ENCODE peak calls at places on chromosomes 13 and 19, in nine cellular contexts. One of them, this sample, is unnamed.
A peak's percentile ranks its signal among the peaks of the same experiment; 100 is the strongest.

GRCh38 chr13:21936674-21937073 is 265.8 kb downstream of the FGF9 start:
- DNase-seq in HFFc6: no peak
- DNase-seq in left lung: no peak
- DNase-seq in body of pancreas: no peak
- DNase-seq in cardiac muscle cell: no peak
- DNase-seq in CD4-positive, alpha-beta T cell: no peak
- DNase-seq in COR-L47: no peak
- DNase-seq in fibroblast of the conjunctiva: no peak
- DNase-seq in psoas muscle: no peak
- DNase-seq in this sample: no peak

GRCh38 chr13:20654156-20654555 is 49.3 kb upstream of the IL17D start:
- DNase-seq in left lung: no peak
- DNase-seq in COR-L47: no peak
- DNase-seq in cardiac muscle cell: no peak
- DNase-seq in CD4-positive, alpha-beta T cell: no peak
- DNase-seq in body of pancreas: no peak
- DNase-seq in psoas muscle: no peak
- DNase-seq in fibroblast of the conjunctiva: no peak
- DNase-seq in HFFc6: peak; percentile 9
- DNase-seq in this sample: no peak

GRCh38 chr19:36136975-36137686 is 2.7 kb upstream of the CAPNS1 start:
- DNase-seq in cardiac muscle cell: no peak
- DNase-seq in psoas muscle: peak; percentile 72
- DNase-seq in body of pancreas: peak; percentile 93
- DNase-seq in CD4-positive, alpha-beta T cell: no peak
- DNase-seq in left lung: peak; percentile 82
- DNase-seq in COR-L47: peak; percentile 19
- DNase-seq in HFFc6: peak; percentile 58
- DNase-seq in fibroblast of the conjunctiva: peak; percentile 63
- DNase-seq in this sample: no peak

GRCh38 chr19:17893766-17894165 is 22.0 kb downstream of the SLC5A5 start:
- DNase-seq in body of pancreas: no peak
- DNase-seq in CD4-positive, alpha-beta T cell: no peak
- DNase-seq in left lung: no peak
- DNase-seq in cardiac muscle cell: no peak
- DNase-seq in psoas muscle: no peak
- DNase-seq in HFFc6: no peak
- DNase-seq in COR-L47: no peak
- DNase-seq in fibroblast of the conjunctiva: no peak
- DNase-seq in this sample: no peak

GRCh38 chr13:77563110-77563509 is 27.6 kb downstream of the SCEL start:
- DNase-seq in left lung: no peak
- DNase-seq in cardiac muscle cell: peak; percentile 66
- DNase-seq in COR-L47: no peak
- DNase-seq in psoas muscle: no peak
- DNase-seq in body of pancreas: no peak
- DNase-seq in fibroblast of the conjunctiva: no peak
- DNase-seq in CD4-positive, alpha-beta T cell: no peak
- DNase-seq in HFFc6: no peak
- DNase-seq in this sample: no peak

GRCh38 chr13:98374750-98375149 is 197.7 kb upstream of the RNF113B start:
- DNase-seq in CD4-positive, alpha-beta T cell: no peak
- DNase-seq in cardiac muscle cell: no peak
- DNase-seq in fibroblast of the conjunctiva: no peak
- DNase-seq in body of pancreas: no peak
- DNase-seq in COR-L47: no peak
- DNase-seq in left lung: no peak
- DNase-seq in psoas muscle: no peak
- DNase-seq in HFFc6: no peak
- DNase-seq in this sample: no peak

GRCh38 chr13:38821753-38822551 is 135.1 kb downstream of the FREM2 start:
- DNase-seq in COR-L47: no peak
- DNase-seq in HFFc6: no peak
- DNase-seq in psoas muscle: no peak
- DNase-seq in cardiac muscle cell: no peak
- DNase-seq in body of pancreas: no peak
- DNase-seq in fibroblast of the conjunctiva: no peak
- DNase-seq in left lung: no peak
- DNase-seq in CD4-positive, alpha-beta T cell: no peak
- DNase-seq in this sample: no peak

GRCh38 chr13:100596516-100596915 is 7.9 kb upstream of the GGACT start:
- DNase-seq in fibroblast of the conjunctiva: no peak
- DNase-seq in HFFc6: no peak
- DNase-seq in CD4-positive, alpha-beta T cell: no peak
- DNase-seq in left lung: no peak
- DNase-seq in psoas muscle: no peak
- DNase-seq in cardiac muscle cell: no peak
- DNase-seq in COR-L47: no peak
- DNase-seq in body of pancreas: no peak
- DNase-seq in this sample: no peak

GRCh38 chr13:35472308-35473008 is 4.0 kb downstream of the MAB21L1 start:
- DNase-seq in CD4-positive, alpha-beta T cell: no peak
- DNase-seq in fibroblast of the conjunctiva: no peak
- DNase-seq in psoas muscle: peak; percentile 45
- DNase-seq in left lung: peak; percentile 17
- DNase-seq in COR-L47: no peak
- DNase-seq in body of pancreas: no peak
- DNase-seq in HFFc6: no peak
- DNase-seq in cardiac muscle cell: no peak
- DNase-seq in this sample: no peak

GRCh38 chr13:105278797-105279425 is 1256.6 kb downstream of the EFNB2 start:
- DNase-seq in fibroblast of the conjunctiva: no peak
- DNase-seq in cardiac muscle cell: peak; percentile 8
- DNase-seq in body of pancreas: no peak
- DNase-seq in left lung: no peak
- DNase-seq in COR-L47: no peak
- DNase-seq in CD4-positive, alpha-beta T cell: no peak
- DNase-seq in psoas muscle: no peak
- DNase-seq in HFFc6: no peak
- DNase-seq in this sample: no peak

GRCh38 chr13:49635599-49636433 is 7.5 kb downstream of the ARL11 start:
- DNase-seq in COR-L47: no peak
- DNase-seq in psoas muscle: no peak
- DNase-seq in cardiac muscle cell: peak; percentile 36
- DNase-seq in HFFc6: no peak
- DNase-seq in fibroblast of the conjunctiva: peak; percentile 36
- DNase-seq in CD4-positive, alpha-beta T cell: no peak
- DNase-seq in left lung: no peak
- DNase-seq in body of pancreas: no peak
- DNase-seq in this sample: peak; percentile 38

GRCh38 chr19:44812142-44812718 is 3.3 kb downstream of the BCAM start:
- DNase-seq in CD4-positive, alpha-beta T cell: no peak
- DNase-seq in COR-L47: no peak
- DNase-seq in body of pancreas: no peak
- DNase-seq in HFFc6: no peak
- DNase-seq in psoas muscle: no peak
- DNase-seq in cardiac muscle cell: no peak
- DNase-seq in fibroblast of the conjunctiva: no peak
- DNase-seq in left lung: no peak
- DNase-seq in this sample: no peak

GRCh38 chr13:77740931-77741586 is 43.6 kb downstream of the SLAIN1 start:
- DNase-seq in HFFc6: no peak
- DNase-seq in psoas muscle: no peak
- DNase-seq in cardiac muscle cell: no peak
- DNase-seq in body of pancreas: no peak
- DNase-seq in fibroblast of the conjunctiva: no peak
- DNase-seq in COR-L47: no peak
- DNase-seq in CD4-positive, alpha-beta T cell: no peak
- DNase-seq in left lung: no peak
- DNase-seq in this sample: no peak

GRCh38 chr13:66665991-66666390 is 564.1 kb downstream of the PCDH9 start:
- DNase-seq in CD4-positive, alpha-beta T cell: no peak
- DNase-seq in fibroblast of the conjunctiva: peak; percentile 64
- DNase-seq in psoas muscle: peak; percentile 47
- DNase-seq in left lung: peak; percentile 4
- DNase-seq in COR-L47: peak; percentile 66
- DNase-seq in HFFc6: peak; percentile 94
- DNase-seq in cardiac muscle cell: peak; percentile 45
- DNase-seq in body of pancreas: no peak
- DNase-seq in this sample: no peak

GRCh38 chr13:81080911-81081454 is 740.1 kb upstream of the SPRY2 start:
- DNase-seq in fibroblast of the conjunctiva: no peak
- DNase-seq in HFFc6: no peak
- DNase-seq in CD4-positive, alpha-beta T cell: no peak
- DNase-seq in body of pancreas: no peak
- DNase-seq in psoas muscle: no peak
- DNase-seq in left lung: no peak
- DNase-seq in cardiac muscle cell: no peak
- DNase-seq in COR-L47: no peak
- DNase-seq in this sample: no peak

GRCh38 chr13:40231311-40231710 is 435.1 kb downstream of the FOXO1 start:
- DNase-seq in cardiac muscle cell: no peak
- DNase-seq in left lung: no peak
- DNase-seq in psoas muscle: no peak
- DNase-seq in HFFc6: no peak
- DNase-seq in CD4-positive, alpha-beta T cell: no peak
- DNase-seq in body of pancreas: no peak
- DNase-seq in fibroblast of the conjunctiva: no peak
- DNase-seq in COR-L47: no peak
- DNase-seq in this sample: no peak

GRCh38 chr19:16076958-16077611 is 790 bp downstream of the TPM4 start:
- DNase-seq in CD4-positive, alpha-beta T cell: no peak
- DNase-seq in body of pancreas: peak; percentile 55
- DNase-seq in cardiac muscle cell: peak; percentile 55
- DNase-seq in fibroblast of the conjunctiva: no peak
- DNase-seq in HFFc6: no peak
- DNase-seq in psoas muscle: peak; percentile 67
- DNase-seq in COR-L47: peak; percentile 22
- DNase-seq in left lung: peak; percentile 90
- DNase-seq in this sample: no peak

GRCh38 chr19:44925114-44925891 is 10.9 kb downstream of the APOC1 start:
- DNase-seq in cardiac muscle cell: no peak
- DNase-seq in COR-L47: no peak
- DNase-seq in HFFc6: no peak
- DNase-seq in body of pancreas: peak; percentile 47
- DNase-seq in left lung: peak; percentile 85
- DNase-seq in fibroblast of the conjunctiva: peak; percentile 70
- DNase-seq in CD4-positive, alpha-beta T cell: no peak
- DNase-seq in psoas muscle: peak; percentile 94
- DNase-seq in this sample: no peak

GRCh38 chr13:105510363-105510762 is 1025.1 kb downstream of the EFNB2 start:
- DNase-seq in left lung: no peak
- DNase-seq in fibroblast of the conjunctiva: no peak
- DNase-seq in CD4-positive, alpha-beta T cell: no peak
- DNase-seq in COR-L47: no peak
- DNase-seq in cardiac muscle cell: no peak
- DNase-seq in psoas muscle: no peak
- DNase-seq in body of pancreas: no peak
- DNase-seq in HFFc6: no peak
- DNase-seq in this sample: no peak

GRCh38 chr19:24054044-24054935 is 32.7 kb upstream of the ZNF254 start:
- DNase-seq in psoas muscle: no peak
- DNase-seq in CD4-positive, alpha-beta T cell: no peak
- DNase-seq in fibroblast of the conjunctiva: peak; percentile 26
- DNase-seq in left lung: no peak
- DNase-seq in body of pancreas: no peak
- DNase-seq in COR-L47: no peak
- DNase-seq in cardiac muscle cell: no peak
- DNase-seq in HFFc6: peak; percentile 93
- DNase-seq in this sample: no peak

This sample was measured in CD4-positive, alpha-beta memory T cell.